ENCODE peak calls at places on chromosomes 3 and 15, in eight cellular contexts. E, Q, M, P, K, B, S and F are unnamed samples.

GRCh38 chr15:85563328-85563727 is 182.9 kb downstream of the AKAP13 start:
- DNase-seq in M (peak; percentile 21), Q (no peak), B (no peak), P (no peak), S (no peak), K (peak; percentile 62), E (no peak), F (no peak)

GRCh38 chr3:59001675-59002074 is 48.1 kb downstream of the CFAP20DC start:
- DNase-seq in S (no peak), Q (no peak), M (no peak), E (no peak), B (no peak), P (no peak), K (peak; percentile 22), F (no peak)

GRCh38 chr3:67550541-67550940 is 103.9 kb downstream of the SUCLG2 start:
- DNase-seq in Q (no peak), E (no peak), P (no peak), S (no peak), K (no peak), B (no peak), M (no peak), F (no peak)

GRCh38 chr3:174784206-174784934 is 74.8 kb upstream of the NAALADL2 start:
- DNase-seq in E (no peak), M (no peak), K (peak; percentile 15), S (no peak), Q (no peak), P (no peak), B (no peak), F (no peak)

GRCh38 chr3:185316740-185317407 is 46.1 kb upstream of the MAP3K13 start:
- DNase-seq in M (no peak), S (no peak), P (no peak), K (peak; percentile 41), B (no peak), E (no peak), Q (no peak), F (no peak)

GRCh38 chr3:66405701-66406091 is 95.1 kb downstream of the LRIG1 start:
- DNase-seq in P (no peak), M (no peak), B (no peak), K (peak; percentile 86), Q (no peak), S (no peak), E (no peak), F (peak; percentile 89)

GRCh38 chr15:52069559-52069958 is 43.0 kb downstream of the BCL2L10 start:
- DNase-seq in B (no peak), K (no peak), M (no peak), S (no peak), P (no peak), E (no peak), Q (no peak), F (no peak)

GRCh38 chr15:20340331-20340811 is 201.2 kb downstream of the GOLGA6L6 start:
- DNase-seq in K (no peak), B (no peak), Q (peak; percentile 37), S (peak; percentile 91), P (no peak), E (peak; percentile 38), M (no peak), F (peak; percentile 86)

GRCh38 chr15:79028411-79028964 is 62.1 kb downstream of the RASGRF1 start:
- DNase-seq in S (peak; percentile 13), M (peak; percentile 73), B (no peak), K (peak; percentile 38), P (peak; percentile 84), Q (peak; percentile 70), E (no peak), F (no peak)

GRCh38 chr15:41194444-41194843 is 36.1 kb downstream of the EXD1 start:
- DNase-seq in M (no peak), P (no peak), S (no peak), K (no peak), E (no peak), B (no peak), Q (no peak), F (no peak)

GRCh38 chr15:83053151-83053550 is 13.9 kb downstream of the BTBD1 start:
- DNase-seq in Q (no peak), B (no peak), S (no peak), E (no peak), P (no peak), M (no peak), K (peak; percentile 88), F (no peak)

GRCh38 chr15:78364233-78364632 is 24.1 kb downstream of the CRABP1 start:
- DNase-seq in M (no peak), B (no peak), S (peak; percentile 46), P (no peak), Q (no peak), K (peak; percentile 35), E (no peak), F (peak; percentile 68)

GRCh38 chr3:17935217-17935616 is 192.8 kb upstream of the TBC1D5 start:
- DNase-seq in E (no peak), P (no peak), M (no peak), K (no peak), Q (no peak), S (no peak), B (no peak), F (no peak)

GRCh38 chr3:72625616-72626337 is 222.5 kb downstream of the SHQ1 start:
- DNase-seq in S (no peak), M (no peak), K (peak; percentile 13), P (no peak), Q (no peak), E (no peak), B (no peak), F (no peak)

GRCh38 chr3:189132125-189132744 is 39.5 kb upstream of the TPRG1 start:
- DNase-seq in B (peak; percentile 60), M (no peak), S (peak; percentile 65), Q (no peak), E (peak; percentile 70), P (no peak), K (peak; percentile 86), F (peak; percentile 70)

GRCh38 chr3:42712716-42713372 is 10.2 kb upstream of the HHATL start:
- DNase-seq in P (no peak), S (no peak), M (no peak), E (no peak), K (no peak), Q (no peak), B (no peak), F (peak; percentile 27)

GRCh38 chr3:158352551-158352950 is 218.4 kb upstream of the MLF1 start:
- DNase-seq in B (no peak), S (no peak), K (no peak), E (no peak), M (no peak), Q (no peak), P (no peak), F (no peak)

GRCh38 chr3:3699816-3700633 is 99.2 kb upstream of the LRRN1 start:
- DNase-seq in Q (no peak), S (no peak), P (no peak), B (no peak), K (no peak), E (no peak), M (no peak), F (no peak)